ENCODE peak calls at places on chromosomes 5 and 9, in six cellular contexts. I, P, T, K, D and V are unnamed samples.

GRCh38 chr5:81182396-81183390 is 50.4 kb upstream of the CKMT2 start:
- DNase-seq in I (no peak), P (no peak), T (no peak), K (no peak), D (no peak), V (no peak)

GRCh38 chr5:1430121-1430795 is 15.0 kb downstream of the SLC6A3 start:
- DNase-seq in I (no peak), P (no peak), T (no peak), K (no peak), D (no peak), V (no peak)

GRCh38 chr5:177425801-177426565 is 493 bp upstream of the GRK6 start:
- DNase-seq in I (peak), P (peak), T (peak), K (peak), D (peak), V (peak)

GRCh38 chr5:180611140-180611850 is 20.0 kb upstream of the SCGB3A1 start:
- DNase-seq in I (peak), P (no peak), T (no peak), K (no peak), D (no peak), V (no peak)

GRCh38 chr5:94113-94892 is 2.3 kb downstream of the PLEKHG4B start:
- DNase-seq in I (no peak), P (no peak), T (no peak), K (no peak), D (no peak), V (no peak)

GRCh38 chr9:27387722-27388121 is 90.8 kb upstream of the EQTN start:
- DNase-seq in I (no peak), P (no peak), T (no peak), K (no peak), D (no peak), V (no peak)

GRCh38 chr5:122067330-122067885 is 10.7 kb downstream of the LOX start:
- DNase-seq in I (no peak), P (no peak), T (no peak), K (no peak), D (no peak), V (no peak)

GRCh38 chr9:86099695-86100364 is 472 bp upstream of the GOLM1 start:
- DNase-seq in I (peak), P (no peak), T (peak), K (no peak), D (peak), V (no peak)

GRCh38 chr5:56211298-56211865 is 21.7 kb downstream of the ANKRD55 start:
- DNase-seq in I (no peak), P (peak), T (peak), K (no peak), D (no peak), V (peak)

GRCh38 chr9:107480386-107480789 is 9.2 kb downstream of the KLF4 start:
- DNase-seq in I (peak), P (peak), T (peak), K (no peak), D (no peak), V (peak)

GRCh38 chr5:10539685-10539998 is 24.2 kb upstream of the ANKRD33B start:
- DNase-seq in I (no peak), P (no peak), T (no peak), K (no peak), D (no peak), V (no peak)